ENCODE peak calls at places on chromosomes 11 and 22, in eight cellular contexts. Y, M, J, N, E, R, P and V are unnamed samples.
A peak's percentile ranks its signal among the peaks of the same experiment; 100 is the strongest.

GRCh38 chr22:33163815-33164214 is 105.6 kb upstream of the SYN3 start:
- DNase-seq in Y (no peak), M (no peak), J (no peak), N (no peak), E (no peak), R (no peak), P (no peak), V (no peak)

GRCh38 chr22:45911601-45912271 is 65.2 kb downstream of the WNT7B start:
- DNase-seq in Y (peak; percentile 36), M (no peak), J (no peak), N (no peak), E (no peak), R (no peak), P (no peak), V (no peak)

GRCh38 chr11:88487646-88488045 is 150.1 kb upstream of the CTSC start:
- DNase-seq in Y (no peak), M (no peak), J (no peak), N (no peak), E (no peak), R (no peak), P (no peak), V (no peak)

GRCh38 chr11:34446389-34446788 is 7.7 kb downstream of the CAT start:
- DNase-seq in Y (no peak), M (no peak), J (no peak), N (no peak), E (no peak), R (no peak), P (no peak), V (no peak)

GRCh38 chr11:47593934-47594855 is at the start of gene C1QTNF4:
- DNase-seq in Y (no peak), M (no peak), J (no peak), N (no peak), E (no peak), R (no peak), P (no peak), V (no peak)

GRCh38 chr11:134532921-134533421 is 120.9 kb upstream of the B3GAT1 start:
- DNase-seq in Y (no peak), M (no peak), J (no peak), N (no peak), E (no peak), R (peak; percentile 32), P (no peak), V (no peak)

GRCh38 chr11:117842131-117842941 is 17.8 kb upstream of the FXYD2 start:
- DNase-seq in Y (peak; percentile 24), M (no peak), J (no peak), N (no peak), E (no peak), R (peak; percentile 47), P (no peak), V (no peak)

GRCh38 chr11:2562181-2562581 is 117.4 kb downstream of the KCNQ1 start:
- DNase-seq in Y (peak; percentile 76), M (no peak), J (no peak), N (no peak), E (no peak), R (no peak), P (no peak), V (no peak)

GRCh38 chr11:19789840-19790710 is 77.4 kb downstream of the NAV2 start:
- DNase-seq in Y (no peak), M (no peak), J (no peak), N (no peak), E (no peak), R (no peak), P (no peak), V (no peak)

GRCh38 chr11:19951558-19952083 is 208.7 kb downstream of the DBX1 start:
- DNase-seq in Y (no peak), M (no peak), J (no peak), N (peak; percentile 46), E (no peak), R (no peak), P (no peak), V (peak; percentile 26)

GRCh38 chr11:128406365-128406706 is 181.0 kb downstream of the ETS1 start:
- DNase-seq in Y (no peak), M (no peak), J (no peak), N (no peak), E (no peak), R (no peak), P (no peak), V (no peak)

GRCh38 chr11:128814856-128815705 is 52.0 kb downstream of the KCNJ1 start:
- DNase-seq in Y (no peak), M (peak; percentile 14), J (no peak), N (peak; percentile 41), E (no peak), R (no peak), P (no peak), V (no peak)

GRCh38 chr11:27830206-27830605 is 130.0 kb upstream of the BDNF start:
- DNase-seq in Y (no peak), M (no peak), J (no peak), N (peak; percentile 9), E (no peak), R (no peak), P (no peak), V (peak; percentile 13)

GRCh38 chr22:45626198-45626651 is 45.4 kb upstream of the ATXN10 start:
- DNase-seq in Y (peak; percentile 63), M (no peak), J (no peak), N (peak; percentile 69), E (no peak), R (no peak), P (no peak), V (peak; percentile 25)

GRCh38 chr11:77748266-77748665 is 72.3 kb downstream of the RSF1 start:
- DNase-seq in Y (no peak), M (no peak), J (no peak), N (no peak), E (no peak), R (no peak), P (no peak), V (no peak)

GRCh38 chr22:33917744-33918406 is 2.4 kb downstream of the LARGE1 start:
- DNase-seq in Y (no peak), M (no peak), J (no peak), N (no peak), E (no peak), R (no peak), P (no peak), V (no peak)

GRCh38 chr11:87871071-87871470 is 304.2 kb downstream of the RAB38 start:
- DNase-seq in Y (no peak), M (no peak), J (no peak), N (no peak), E (no peak), R (no peak), P (no peak), V (no peak)

GRCh38 chr11:72781313-72782080 is 12.3 kb downstream of the STARD10 start:
- DNase-seq in Y (peak; percentile 65), M (no peak), J (peak; percentile 46), N (peak; percentile 29), E (peak; percentile 59), R (peak; percentile 72), P (peak; percentile 28), V (no peak)

GRCh38 chr11:117928818-117929567 is at the start of gene TMPRSS13:
- DNase-seq in Y (no peak), M (no peak), J (no peak), N (no peak), E (no peak), R (no peak), P (no peak), V (no peak)

GRCh38 chr11:118657238-118657637 is 22.2 kb downstream of the TREH start:
- DNase-seq in Y (no peak), M (no peak), J (no peak), N (no peak), E (no peak), R (no peak), P (no peak), V (peak; percentile 9)

GRCh38 chr11:119065369-119065768 is 2.2 kb upstream of the VPS11 start:
- DNase-seq in Y (no peak), M (no peak), J (no peak), N (peak; percentile 29), E (peak; percentile 55), R (no peak), P (no peak), V (peak; percentile 15)

GRCh38 chr11:2725367-2726300 is 25.8 kb upstream of the KCNQ1OT1 start:
- DNase-seq in Y (no peak), M (no peak), J (no peak), N (peak; percentile 72), E (no peak), R (no peak), P (no peak), V (no peak)

GRCh38 chr11:25859776-25860175 is 472.2 kb upstream of the ANO3 start:
- DNase-seq in Y (no peak), M (no peak), J (no peak), N (no peak), E (no peak), R (no peak), P (no peak), V (no peak)